ENCODE peak calls at places on chromosome 2, in six cellular contexts. G is GM23338, E is HCT116, J is A549, D is SK-N-SH, H is GM12878. C is an unnamed sample. For H3K4me1, the result is how much of the 10 kb centered on the place peaks cover.

GRCh38 chr2:138030459-138030858 is 66.2 kb downstream of the HNMT start:
- DNase-seq in J (no peak), D (no peak), H (peak), G (no peak), E (no peak), C (no peak)

GRCh38 chr2:17387591-17387990 is 130.6 kb downstream of the RAD51AP2 start:
- DNase-seq in E (no peak), D (no peak), H (no peak), G (no peak), J (no peak), C (no peak)

GRCh38 chr2:157838442-157839161 is 37.5 kb downstream of the ACVR1 start:
- DNase-seq in H (no peak), E (peak), D (peak), J (peak), G (peak), C (no peak)

GRCh38 chr2:109135572-109136185 is 6.7 kb downstream of the SH3RF3 start:
- DNase-seq in J (no peak), E (no peak), G (no peak), H (no peak), D (no peak), C (no peak)

GRCh38 chr2:177689623-177690022 is 297.1 kb downstream of the AGPS start:
- DNase-seq in J (no peak), D (no peak), E (no peak), G (no peak), H (no peak), C (no peak)

GRCh38 chr2:38245114-38245641 is 131.9 kb downstream of the ATL2 start:
- DNase-seq in D (no peak), J (no peak), G (peak), E (no peak), H (no peak), C (no peak)

GRCh38 chr2:11004206-11004605 is 92.5 kb downstream of the KCNF1 start:
- DNase-seq in E (no peak), D (no peak), H (no peak), G (no peak), J (no peak), C (no peak)

GRCh38 chr2:235527806-235528480 is 34.1 kb downstream of the AGAP1 start:
- DNase-seq in D (no peak), G (peak), J (no peak), E (no peak), H (no peak), C (no peak)

GRCh38 chr2:240429872-240430491 is 5.5 kb upstream of the GPC1 start:
- DNase-seq in J (no peak), E (no peak), H (no peak), G (no peak), D (no peak), C (no peak)

GRCh38 chr2:176079851-176080539 is 3.8 kb downstream of the EVX2 start:
- DNase-seq in G (peak), D (peak), E (peak), H (no peak), J (peak), C (no peak)

DNA sequence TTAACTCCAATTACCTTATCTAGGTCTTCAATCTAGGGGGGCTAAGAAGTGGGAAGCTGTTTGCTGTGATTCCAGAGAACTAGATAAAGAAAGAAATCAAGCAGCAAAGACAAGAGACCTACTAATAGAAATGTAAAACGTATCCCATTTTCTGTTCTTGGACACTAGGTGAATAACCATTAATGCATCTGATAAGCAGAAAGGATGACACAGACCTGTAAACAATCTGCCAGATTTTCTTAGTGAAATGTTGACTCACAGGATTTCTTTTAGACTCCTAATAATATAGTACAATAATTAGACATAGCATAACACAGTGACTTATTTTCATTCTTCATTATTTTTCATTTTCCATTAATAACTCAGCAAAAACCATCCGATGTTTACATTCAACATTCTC is 1.3 kb downstream of the WDR35 start:
- DNase-seq in E (no peak), J (no peak), D (no peak), G (no peak), H (no peak), C (no peak)
- TF ChIP-seq REST in E (no peak), J (no peak), D (no peak), G (no peak), H (no peak), C (no peak)

DNA sequence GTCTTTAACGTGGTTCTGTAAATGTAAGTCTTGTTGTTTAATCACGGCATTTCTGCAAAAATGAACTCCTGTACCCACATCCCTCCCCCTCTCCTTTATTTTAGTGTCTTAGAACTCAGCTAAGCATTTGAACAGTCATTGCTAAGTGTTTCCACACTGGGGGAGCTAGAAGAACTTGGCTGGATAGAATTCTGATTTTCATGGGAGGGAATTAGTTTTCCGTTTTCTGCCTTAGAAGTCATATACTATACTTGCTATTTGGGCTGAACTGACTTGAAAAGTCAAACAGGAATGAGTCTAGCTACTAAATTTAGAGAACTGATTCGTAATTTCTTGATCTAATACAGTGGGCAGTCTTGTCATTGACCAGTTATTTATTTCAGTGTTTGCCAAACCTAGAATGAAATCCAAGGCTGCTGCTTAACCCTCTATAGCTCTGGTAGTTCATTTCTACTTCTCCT is 61.1 kb downstream of the FMNL2 start:
- DNase-seq in G (no peak), D (no peak), J (no peak), E (no peak), H (no peak), C (no peak)
- H3K4me3 ChIP-seq in G (no peak), D (no peak), J (no peak), E (no peak), H (no peak), C (no peak)

DNA sequence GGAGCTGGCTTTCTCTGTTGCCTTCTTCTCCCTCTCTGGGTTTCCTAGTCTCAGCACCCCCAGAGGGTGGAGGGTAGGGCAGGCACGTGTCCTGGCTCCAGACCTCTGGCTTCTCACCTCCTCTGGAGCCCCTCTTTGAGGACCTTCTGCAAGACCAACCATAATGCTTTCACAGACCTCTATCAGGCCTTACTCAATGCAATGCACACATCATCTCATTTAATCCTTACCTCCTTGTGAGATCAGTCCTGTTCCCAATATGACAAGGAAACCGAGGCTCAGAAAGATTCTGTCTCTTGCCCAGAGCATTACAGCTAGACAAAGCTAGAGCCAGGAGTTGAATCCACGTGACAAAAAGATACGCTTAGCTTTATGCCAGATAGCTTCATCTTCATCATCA is 8.2 kb downstream of the ATOH8 start:
- DNase-seq in E (no peak), H (no peak), J (no peak), D (no peak), G (no peak), C (no peak)
- H3K4me1 ChIP-seq in E (under half), H (under half), J (under half), D (under half), G (under half), C (under half)

GRCh38 chr2:57937456-57937855 is 109.2 kb upstream of the VRK2 start:
- DNase-seq in D (no peak), E (no peak), J (no peak), H (no peak), G (no peak), C (no peak)

GRCh38 chr2:57934659-57935058 is 111.9 kb upstream of the VRK2 start:
- DNase-seq in H (no peak), E (no peak), D (no peak), J (no peak), G (no peak), C (no peak)

GRCh38 chr2:57941826-57942225 is 104.8 kb upstream of the VRK2 start:
- DNase-seq in G (no peak), J (no peak), E (no peak), D (no peak), H (no peak), C (no peak)

DNA sequence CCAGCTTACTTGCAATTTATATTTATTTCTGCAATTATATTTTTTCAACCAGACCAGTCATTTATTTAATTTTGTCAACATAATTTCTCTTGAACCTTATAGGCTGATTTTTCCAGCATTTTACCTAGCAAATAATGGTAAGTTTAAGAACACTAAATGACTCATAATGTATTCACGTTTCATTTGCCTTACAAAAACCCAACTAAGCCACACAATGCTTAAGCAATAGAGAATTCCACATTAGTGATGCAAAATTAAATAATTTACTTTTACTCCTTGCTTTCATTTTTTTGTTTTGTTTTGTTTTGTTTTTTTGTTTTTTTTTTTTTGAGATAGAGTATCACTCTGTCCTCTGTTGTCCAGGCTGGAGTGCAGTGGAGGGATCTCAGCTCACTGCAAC is 110.4 kb upstream of the VRK2 start:
- DNase-seq in D (no peak), J (no peak), H (no peak), E (no peak), G (no peak), C (no peak)
- TF ChIP-seq REST in D (no peak), J (no peak), H (no peak), E (no peak), G (no peak), C (no peak)

C was measured in Panc1.